ENCODE peak calls at places on chromosomes 3 and 15, in ten cellular contexts. N is endothelial cell; W is A172; S is neuronal stem cell; H is hippocampal formation; A is AG04450; Y is activated naive CD4-positive, alpha-beta T cell treated with Interleukin-2 at 50 U/mL for 16 hours; M is activated CD4-positive, alpha-beta T cell treated with anti-CD3 and anti-CD28 coated beads, Interleukin-2, amount 50 U/mL, for 24 hours; O is COR-L47; D is activated T-cell treated with anti-CD3 and anti-CD28 coated beads, Interleukin-2, amount 50 U/mL, for 72 hours. F is an unnamed sample.

GRCh38 chr3:65339160-65339559 is 651.4 kb upstream of the ADAMTS9 start:
- DNase-seq in N (no peak), W (no peak), S (no peak), H (no peak), A (no peak), Y (no peak), M (no peak), O (no peak), D (no peak), F (no peak)

GRCh38 chr15:92801774-92802464 is 98.2 kb upstream of the CHD2 start:
- DNase-seq in N (no peak), W (peak), S (no peak), H (no peak), A (peak), Y (no peak), M (no peak), O (no peak), D (no peak), F (peak)

GRCh38 chr3:121855555-121855954 is 20.5 kb downstream of the EAF2 start:
- DNase-seq in N (no peak), W (no peak), S (no peak), H (no peak), A (no peak), Y (no peak), M (no peak), O (peak), D (peak), F (no peak)

GRCh38 chr3:197189633-197190032 is 108.8 kb downstream of the DLG1 start:
- DNase-seq in N (no peak), W (no peak), S (no peak), H (no peak), A (no peak), Y (no peak), M (no peak), O (no peak), D (no peak), F (no peak)

GRCh38 chr3:52030725-52031330 is 25.5 kb downstream of the DUSP7 start:
- DNase-seq in N (no peak), W (no peak), S (no peak), H (no peak), A (no peak), Y (no peak), M (no peak), O (no peak), D (no peak), F (no peak)

GRCh38 chr3:153639634-153640033 is 477.6 kb downstream of the RAP2B start:
- DNase-seq in N (no peak), W (no peak), S (no peak), H (no peak), A (no peak), Y (no peak), M (no peak), O (no peak), D (no peak), F (no peak)

GRCh38 chr3:71582612-71583568 is 638 bp downstream of the FOXP1 start:
- DNase-seq in N (peak), W (peak), S (peak), H (peak), A (no peak), Y (peak), M (peak), O (peak), D (peak), F (no peak)

GRCh38 chr15:85398822-85399221 is 18.4 kb downstream of the AKAP13 start:
- DNase-seq in N (no peak), W (no peak), S (no peak), H (no peak), A (no peak), Y (no peak), M (no peak), O (no peak), D (no peak), F (no peak)

GRCh38 chr3:132843349-132843748 is 121.1 kb upstream of the NPHP3 start:
- DNase-seq in N (no peak), W (no peak), S (no peak), H (no peak), A (no peak), Y (no peak), M (no peak), O (no peak), D (no peak), F (no peak)

GRCh38 chr3:15983232-15983631 is 185.5 kb upstream of the ANKRD28 start:
- DNase-seq in N (no peak), W (peak), S (peak), H (no peak), A (peak), Y (no peak), M (no peak), O (no peak), D (no peak), F (peak)

F was measured in AG08395.